ENCODE peak calls at places on chromosomes 7 and 10, in four cellular contexts. U, C, Q and P are unnamed samples.

GRCh38 chr7:27873981-27874957 is 134.3 kb downstream of the TAX1BP1 start:
- DNase-seq in U (peak; percentile 89), C (peak; percentile 49), Q (peak; percentile 25), P (peak; percentile 95)

GRCh38 chr7:74032624-74033371 is 4.8 kb downstream of the ELN start:
- DNase-seq in U (no peak), C (no peak), Q (no peak), P (no peak)

GRCh38 chr7:132112632-132113031 is 463.6 kb downstream of the PLXNA4 start:
- DNase-seq in U (no peak), C (no peak), Q (no peak), P (no peak)

GRCh38 chr10:62426086-62426485 is 51.9 kb downstream of the ZNF365 start:
- DNase-seq in U (peak; percentile 12), C (no peak), Q (peak; percentile 20), P (no peak)

GRCh38 chr7:28675429-28675828 is 263.1 kb downstream of the CREB5 start:
- DNase-seq in U (no peak), C (no peak), Q (no peak), P (no peak)

GRCh38 chr10:86294346-86295265 is 72.0 kb downstream of the GRID1 start:
- DNase-seq in U (no peak), C (no peak), Q (no peak), P (no peak)

GRCh38 chr10:16756561-16757221 is 60.5 kb downstream of the RSU1 start:
- DNase-seq in U (no peak), C (no peak), Q (peak; percentile 14), P (no peak)

GRCh38 chr10:128704716-128705115 is 578.5 kb upstream of the MKI67 start:
- DNase-seq in U (no peak), C (no peak), Q (no peak), P (no peak)

GRCh38 chr10:78038105-78038504 is 4.4 kb downstream of the RPS24 start:
- DNase-seq in U (no peak), C (no peak), Q (no peak), P (no peak)

GRCh38 chr10:9299966-9300365 is 1245.5 kb downstream of the GATA3 start:
- DNase-seq in U (no peak), C (no peak), Q (no peak), P (no peak)

GRCh38 chr10:9297580-9297979 is 1243.1 kb downstream of the GATA3 start:
- DNase-seq in U (no peak), C (no peak), Q (no peak), P (no peak)

GRCh38 chr10:9302142-9302746 is 1247.8 kb downstream of the GATA3 start:
- DNase-seq in U (peak; percentile 36), C (no peak), Q (peak; percentile 29), P (no peak)

GRCh38 chr10:9301554-9301953 is 1247.1 kb downstream of the GATA3 start:
- DNase-seq in U (no peak), C (no peak), Q (no peak), P (no peak)

DNA sequence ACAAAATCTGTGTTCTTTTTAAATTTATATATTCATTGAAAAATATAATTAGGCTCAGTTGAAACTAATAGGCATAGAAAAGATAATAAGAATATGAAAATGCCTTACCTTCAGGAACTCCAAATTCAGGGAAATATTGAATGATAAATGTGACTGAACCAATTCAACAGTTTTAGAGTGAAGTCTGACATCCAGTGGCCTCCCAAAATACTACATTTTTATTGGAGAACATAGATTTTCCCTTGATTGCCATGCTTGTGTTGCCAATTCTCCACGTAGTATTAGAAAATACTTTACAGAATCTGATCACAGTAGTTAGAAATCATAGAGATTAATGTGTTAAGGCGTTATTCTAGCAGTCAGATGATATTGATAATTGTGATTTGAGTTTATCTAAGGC is 1246.7 kb downstream of the GATA3 start:
- DNase-seq in U (peak; percentile 6), C (no peak), Q (no peak), P (no peak)
- TF ChIP-seq CTCF in U (peak; percentile 27), C (no peak), Q (no peak), P (no peak)

GRCh38 chr7:48360574-48360973 is 189.3 kb downstream of the ABCA13 start:
- DNase-seq in U (no peak), C (no peak), Q (no peak), P (no peak)
- TF ChIP-seq CTCF in U (no peak), C (no peak), Q (no peak), P (no peak)

DNA sequence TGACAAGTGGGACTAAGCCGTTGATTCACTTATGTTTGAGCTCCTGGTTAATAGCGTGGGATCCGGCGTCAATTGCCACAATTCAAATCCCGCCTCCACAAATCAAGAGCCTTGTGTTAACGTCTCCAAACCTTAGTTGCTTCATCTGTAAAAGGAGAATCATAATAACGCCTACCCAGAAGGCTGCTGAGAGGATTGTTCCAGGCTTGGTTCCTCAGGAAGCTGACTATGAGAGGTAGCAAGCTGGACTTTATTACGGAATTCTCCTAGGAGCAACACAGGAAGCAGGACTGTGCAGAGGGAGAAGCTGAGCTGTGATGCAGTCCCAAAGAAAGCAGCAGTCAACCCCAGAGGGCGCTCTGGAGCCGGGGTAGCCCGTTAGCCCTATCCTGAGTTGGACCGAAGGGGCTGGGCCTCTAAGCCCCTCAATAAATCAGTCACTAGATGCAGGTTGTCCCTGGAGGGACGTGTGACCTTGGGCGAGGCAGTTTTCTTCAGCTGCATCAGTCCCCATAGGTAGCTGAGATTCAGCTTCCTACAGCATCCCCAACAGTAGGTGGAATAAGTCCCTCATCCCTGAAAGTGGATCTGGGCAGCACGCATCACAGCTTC is 6.9 kb upstream of the BAG3 start:
- DNase-seq in U (no peak), C (no peak), Q (no peak), P (no peak)
- TF ChIP-seq CTCF in U (no peak), C (no peak), Q (peak; percentile 42), P (no peak)

GRCh38 chr10:71212249-71213126 is at the start of gene UNC5B:
- DNase-seq in U (peak; percentile 93), C (peak; percentile 89), Q (peak; percentile 42), P (peak; percentile 92)
- TF ChIP-seq CTCF in U (no peak), C (peak; percentile 16), Q (no peak), P (peak; percentile 6)